ENCODE peak calls at places on chromosomes 13 and 19, in five cellular contexts. One of them, this sample, is unnamed.

GRCh38 chr13:44132710-44133109 is 240.9 kb upstream of the SERP2 start:
- DNase-seq in cardiac fibroblast: peak
- DNase-seq in neuronal stem cell: no peak
- DNase-seq in CD8-positive, alpha-beta T cell: no peak
- DNase-seq in frontal cortex: no peak
- DNase-seq in this sample: peak

GRCh38 chr19:28377077-28377476 is 835.9 kb downstream of the UQCRFS1 start:
- DNase-seq in cardiac fibroblast: no peak
- DNase-seq in neuronal stem cell: no peak
- DNase-seq in CD8-positive, alpha-beta T cell: no peak
- DNase-seq in frontal cortex: no peak
- DNase-seq in this sample: peak

GRCh38 chr13:57704031-57704430 is 72.5 kb downstream of the PCDH17 start:
- DNase-seq in cardiac fibroblast: no peak
- DNase-seq in neuronal stem cell: no peak
- DNase-seq in CD8-positive, alpha-beta T cell: no peak
- DNase-seq in frontal cortex: no peak
- DNase-seq in this sample: no peak

GRCh38 chr13:113087923-113088690 is 17.5 kb upstream of the F7 start:
- DNase-seq in cardiac fibroblast: no peak
- DNase-seq in neuronal stem cell: no peak
- DNase-seq in CD8-positive, alpha-beta T cell: no peak
- DNase-seq in frontal cortex: no peak
- DNase-seq in this sample: no peak

GRCh38 chr19:7533281-7533819 is 2.2 kb upstream of the PNPLA6 start:
- DNase-seq in cardiac fibroblast: peak
- DNase-seq in neuronal stem cell: no peak
- DNase-seq in CD8-positive, alpha-beta T cell: no peak
- DNase-seq in frontal cortex: no peak
- DNase-seq in this sample: peak

GRCh38 chr19:54530866-54531265 is 28.2 kb downstream of the LAIR2 start:
- DNase-seq in cardiac fibroblast: no peak
- DNase-seq in neuronal stem cell: no peak
- DNase-seq in CD8-positive, alpha-beta T cell: no peak
- DNase-seq in frontal cortex: no peak
- DNase-seq in this sample: no peak

GRCh38 chr19:33904681-33905080 is 108.0 kb downstream of the KCTD15 start:
- DNase-seq in cardiac fibroblast: peak
- DNase-seq in neuronal stem cell: peak
- DNase-seq in CD8-positive, alpha-beta T cell: no peak
- DNase-seq in frontal cortex: no peak
- DNase-seq in this sample: peak

GRCh38 chr13:60226507-60226906 is 62.8 kb upstream of the DIAPH3 start:
- DNase-seq in cardiac fibroblast: peak
- DNase-seq in neuronal stem cell: peak
- DNase-seq in CD8-positive, alpha-beta T cell: no peak
- DNase-seq in frontal cortex: no peak
- DNase-seq in this sample: peak

GRCh38 chr19:903266-903797 is 9.7 kb downstream of the R3HDM4 start:
- DNase-seq in cardiac fibroblast: no peak
- DNase-seq in neuronal stem cell: no peak
- DNase-seq in CD8-positive, alpha-beta T cell: no peak
- DNase-seq in frontal cortex: no peak
- DNase-seq in this sample: peak

GRCh38 chr19:5477451-5478215 is 22.4 kb downstream of the ZNRF4 start:
- DNase-seq in cardiac fibroblast: no peak
- DNase-seq in neuronal stem cell: no peak
- DNase-seq in CD8-positive, alpha-beta T cell: no peak
- DNase-seq in frontal cortex: no peak
- DNase-seq in this sample: no peak

GRCh38 chr13:75425216-75426009 is 56.6 kb downstream of the TBC1D4 start:
- DNase-seq in cardiac fibroblast: no peak
- DNase-seq in neuronal stem cell: no peak
- DNase-seq in CD8-positive, alpha-beta T cell: no peak
- DNase-seq in frontal cortex: no peak
- DNase-seq in this sample: no peak

GRCh38 chr19:45492627-45493470 is 4.0 kb downstream of the RTN2 start:
- DNase-seq in cardiac fibroblast: peak
- DNase-seq in neuronal stem cell: no peak
- DNase-seq in CD8-positive, alpha-beta T cell: no peak
- DNase-seq in frontal cortex: no peak
- DNase-seq in this sample: peak

GRCh38 chr13:50130686-50131051 is 115.4 kb downstream of the KCNRG start:
- DNase-seq in cardiac fibroblast: peak
- DNase-seq in neuronal stem cell: peak
- DNase-seq in CD8-positive, alpha-beta T cell: no peak
- DNase-seq in frontal cortex: peak
- DNase-seq in this sample: peak

This sample was measured in iris pigment epithelial cell.